ENCODE peak calls at places on chromosomes 6 and 20, in ten cellular contexts. O, D, Z, I, R, V, P, H, G and L are unnamed samples.
A peak's percentile ranks its signal among the peaks of the same experiment; 100 is the strongest.

GRCh38 chr6:19827247-19827646 is 9.9 kb upstream of the ID4 start:
- DNase-seq in O (no peak), D (no peak), Z (no peak), I (no peak), R (no peak), V (no peak), P (no peak), H (no peak), G (no peak), L (no peak)

GRCh38 chr20:61297981-61298380 is 45.9 kb downstream of the CDH4 start:
- DNase-seq in O (peak; percentile 98), D (no peak), Z (no peak), I (no peak), R (no peak), V (no peak), P (no peak), H (peak; percentile 96), G (peak; percentile 45), L (no peak)

GRCh38 chr6:132792510-132792909 is 5.9 kb downstream of the SLC18B1 start:
- DNase-seq in O (no peak), D (no peak), Z (no peak), I (no peak), R (no peak), V (no peak), P (no peak), H (no peak), G (no peak), L (no peak)

GRCh38 chr20:51500311-51500710 is 42.2 kb downstream of the NFATC2 start:
- DNase-seq in O (no peak), D (no peak), Z (no peak), I (no peak), R (no peak), V (no peak), P (peak; percentile 63), H (peak; percentile 44), G (no peak), L (peak; percentile 39)

GRCh38 chr6:141451508-141452353 is 681.0 kb upstream of the GJE1 start:
- DNase-seq in O (peak; percentile 75), D (no peak), Z (no peak), I (no peak), R (no peak), V (peak; percentile 32), P (no peak), H (peak; percentile 87), G (peak; percentile 62), L (no peak)

GRCh38 chr6:106799008-106799952 is 169.9 kb downstream of the QRSL1 start:
- DNase-seq in O (peak; percentile 2), D (no peak), Z (no peak), I (no peak), R (no peak), V (peak; percentile 1), P (no peak), H (peak; percentile 92), G (peak; percentile 51), L (peak; percentile 29)

GRCh38 chr6:52155791-52156576 is 30.2 kb upstream of the IL17A start:
- DNase-seq in O (no peak), D (no peak), Z (no peak), I (no peak), R (no peak), V (no peak), P (no peak), H (peak; percentile 12), G (no peak), L (no peak)

GRCh38 chr20:36093804-36094145 is 60.8 kb upstream of the EPB41L1 start:
- DNase-seq in O (no peak), D (no peak), Z (no peak), I (no peak), R (no peak), V (no peak), P (no peak), H (no peak), G (no peak), L (no peak)

GRCh38 chr6:10962673-10963072 is 75.8 kb downstream of the SYCP2L start:
- DNase-seq in O (no peak), D (no peak), Z (no peak), I (no peak), R (no peak), V (peak; percentile 73), P (no peak), H (peak; percentile 84), G (peak; percentile 65), L (no peak)

GRCh38 chr6:163301721-163302635 is 112.5 kb upstream of the QKI start:
- DNase-seq in O (no peak), D (no peak), Z (no peak), I (no peak), R (no peak), V (no peak), P (no peak), H (no peak), G (no peak), L (no peak)

GRCh38 chr20:44566018-44566417 is 16.4 kb upstream of the PKIG start:
- DNase-seq in O (no peak), D (no peak), Z (no peak), I (no peak), R (no peak), V (no peak), P (no peak), H (no peak), G (peak; percentile 64), L (peak; percentile 42)

GRCh38 chr6:167481527-167481926 is 156.6 kb downstream of the TTLL2 start:
- DNase-seq in O (no peak), D (no peak), Z (no peak), I (no peak), R (peak; percentile 21), V (no peak), P (no peak), H (no peak), G (no peak), L (no peak)

GRCh38 chr6:42045538-42046460 is 4.5 kb upstream of the TAF8 start:
- DNase-seq in O (peak; percentile 66), D (peak; percentile 97), Z (peak; percentile 93), I (peak; percentile 88), R (peak; percentile 90), V (no peak), P (peak; percentile 63), H (peak; percentile 74), G (peak; percentile 29), L (peak; percentile 93)

GRCh38 chr6:35451354-35452185 is 568 bp upstream of the FANCE start:
- DNase-seq in O (no peak), D (no peak), Z (no peak), I (no peak), R (peak; percentile 43), V (no peak), P (no peak), H (no peak), G (no peak), L (no peak)
- H3K4me3 ChIP-seq in O (peak overlapping the region; percentile 62), D (peak overlapping the region; percentile 76), Z (peak overlapping the region; percentile 62), I (peak overlapping the region; percentile 19), R (peak overlapping the region; percentile 68), V (peak overlapping the region; percentile 75), P (peak overlapping the region; percentile 78), H (peak overlapping the region; percentile 69), G (peak overlapping the region; percentile 64), L (peak overlapping the region; percentile 62)

DNA sequence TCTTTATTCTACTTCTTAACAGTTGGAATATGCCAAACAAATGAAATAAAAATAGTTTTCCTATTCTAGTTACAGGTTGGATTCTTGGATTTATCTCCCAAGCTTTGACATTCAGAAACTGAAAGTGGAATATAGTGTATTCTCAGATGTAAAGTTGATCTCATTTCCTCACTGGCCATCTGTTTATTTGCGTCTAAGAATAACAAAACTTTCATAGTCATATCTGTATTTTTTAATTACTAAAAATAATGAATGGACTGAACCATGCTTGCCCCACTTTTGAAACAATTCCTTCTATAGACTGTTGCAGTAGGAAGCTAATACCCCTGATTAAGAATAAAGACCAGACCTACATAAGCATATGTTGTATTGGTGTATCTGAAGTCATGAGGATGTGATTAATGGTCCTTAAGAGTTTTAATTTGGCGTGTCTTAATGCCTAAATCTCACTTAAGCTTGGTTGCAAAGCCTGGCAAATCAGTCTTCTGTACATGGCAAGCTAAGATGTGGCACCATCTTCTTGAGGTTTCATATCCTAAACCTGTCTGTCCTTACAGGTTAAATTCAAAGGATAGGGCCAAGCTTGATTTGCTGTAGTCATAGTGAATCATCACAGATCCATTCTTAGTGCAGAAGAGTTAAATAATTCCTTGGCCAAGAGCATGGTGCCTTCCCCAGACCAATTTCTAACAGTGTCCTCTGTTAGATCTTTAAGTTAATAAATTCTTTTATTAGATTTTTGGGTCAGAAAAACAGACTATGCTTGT is 58.9 kb downstream of the FOXO3 start:
- DNase-seq in O (no peak), D (no peak), Z (no peak), I (no peak), R (no peak), V (no peak), P (no peak), H (peak; percentile 21), G (no peak), L (no peak)
- H3K4me3 ChIP-seq in O (no peak overlapping the region), D (no peak overlapping the region), Z (no peak overlapping the region), I (no peak overlapping the region), R (no peak overlapping the region), V (no peak overlapping the region), P (no peak overlapping the region), H (no peak overlapping the region), G (no peak overlapping the region), L (no peak overlapping the region)

DNA sequence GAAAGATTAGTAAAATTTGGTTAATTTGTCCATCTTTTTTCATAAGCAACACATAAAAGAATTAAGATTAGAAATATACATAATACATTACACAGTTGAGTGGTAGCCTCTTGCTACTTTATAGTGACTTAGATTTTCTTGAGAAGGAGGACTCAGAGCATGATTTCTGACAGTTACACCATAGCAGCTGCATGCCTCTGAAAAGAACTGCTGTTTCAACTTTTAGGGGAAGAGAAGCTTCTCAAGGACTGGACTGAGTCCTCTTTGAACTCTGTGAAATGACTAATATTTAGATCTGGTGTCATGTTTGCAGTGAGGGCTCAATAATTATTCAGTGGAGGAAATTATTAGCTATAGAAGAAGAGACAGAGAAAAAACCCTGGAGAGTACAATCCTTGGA is 272.5 kb downstream of the BTBD9 start:
- DNase-seq in O (no peak), D (no peak), Z (no peak), I (no peak), R (no peak), V (no peak), P (no peak), H (no peak), G (no peak), L (no peak)
- H3K4me3 ChIP-seq in O (no peak overlapping the region), D (no peak overlapping the region), Z (no peak overlapping the region), I (no peak overlapping the region), R (no peak overlapping the region), V (no peak overlapping the region), P (no peak overlapping the region), H (no peak overlapping the region), G (no peak overlapping the region), L (no peak overlapping the region)

DNA sequence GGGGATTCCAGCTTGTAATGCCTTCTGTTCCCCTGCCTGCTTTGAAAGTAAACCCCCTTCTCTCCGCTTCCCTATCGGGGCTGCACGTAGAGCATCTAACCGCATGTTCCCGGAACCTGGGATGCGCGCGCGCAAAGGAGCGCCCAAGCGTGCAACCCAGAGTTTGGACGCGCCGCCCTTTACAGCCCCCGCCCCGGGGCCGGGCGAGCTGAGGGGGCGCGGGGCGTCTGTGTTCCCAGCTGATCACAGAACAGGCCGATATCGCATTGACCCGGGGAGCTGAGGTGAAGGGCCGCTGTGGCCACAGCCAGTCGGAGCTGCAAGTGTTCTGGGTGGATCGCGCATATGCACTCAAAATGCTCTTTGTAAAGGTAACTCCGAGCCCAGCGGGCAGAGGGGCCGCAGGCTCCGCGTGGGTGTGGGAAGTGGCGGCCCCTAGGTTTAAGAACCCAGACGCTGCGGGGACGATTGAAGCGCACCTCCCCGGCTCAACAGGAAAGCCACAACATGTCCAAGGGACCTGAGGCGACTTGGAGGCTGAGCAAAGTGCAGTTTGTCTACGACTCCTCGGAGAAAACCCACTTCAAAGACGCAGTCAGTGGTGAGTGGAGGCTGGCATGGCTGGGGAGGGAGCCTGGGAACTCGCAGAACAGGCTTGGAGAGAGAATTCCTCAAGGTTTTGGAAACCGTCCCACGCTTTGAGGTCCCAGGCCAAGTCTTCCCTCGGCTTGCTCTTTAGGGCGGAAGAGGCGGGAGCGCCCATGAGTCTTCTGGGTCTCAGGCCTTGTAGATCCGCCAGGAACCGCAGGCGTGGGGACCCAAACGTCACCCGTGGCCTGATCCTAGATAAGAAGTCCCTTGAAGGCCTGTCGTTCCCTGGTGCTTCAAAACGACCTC is 1.6 kb downstream of the LAMP5 start:
- DNase-seq in O (no peak), D (no peak), Z (no peak), I (peak; percentile 71), R (peak; percentile 29), V (no peak), P (no peak), H (peak; percentile 17), G (no peak), L (no peak)
- H3K4me3 ChIP-seq in O (no peak overlapping the region), D (peak overlapping the region; percentile 19), Z (peak overlapping the region; percentile 5), I (peak overlapping the region; percentile 42), R (peak overlapping the region; percentile 38), V (no peak overlapping the region), P (no peak overlapping the region), H (peak overlapping the region; percentile 23), G (no peak overlapping the region), L (no peak overlapping the region)